ENCODE peak calls at places on chromosomes 3 and 15, in six cellular contexts. V, J, I, U, C and D are unnamed samples.
A peak's percentile ranks its signal among the peaks of the same experiment; 100 is the strongest.

GRCh38 chr3:13544293-13544831 is 4.6 kb upstream of the FBLN2 start:
- DNase-seq in C (no peak), V (no peak), J (no peak), U (no peak), I (no peak), D (no peak)

GRCh38 chr3:42556089-42556632 is 25.6 kb downstream of the SEC22C start:
- DNase-seq in U (no peak), J (peak; percentile 31), I (no peak), V (no peak), C (no peak), D (no peak)

GRCh38 chr3:152428577-152428976 is 159.8 kb downstream of the MBNL1 start:
- DNase-seq in V (peak; percentile 11), I (no peak), C (no peak), U (no peak), J (no peak), D (no peak)

GRCh38 chr3:127764841-127765362 is 57.4 kb downstream of the MGLL start:
- DNase-seq in U (no peak), C (no peak), J (no peak), V (no peak), I (peak; percentile 70), D (peak; percentile 50)

GRCh38 chr3:38141173-38141951 is 2.9 kb downstream of the MYD88 start:
- DNase-seq in V (no peak), C (no peak), U (no peak), J (no peak), I (no peak), D (no peak)

GRCh38 chr3:115553796-115554495 is 69.4 kb upstream of the GAP43 start:
- DNase-seq in I (no peak), U (no peak), V (no peak), C (no peak), J (no peak), D (no peak)

GRCh38 chr15:62758952-62759349 is 283.6 kb upstream of the TPM1 start:
- DNase-seq in U (no peak), J (no peak), C (no peak), I (no peak), V (no peak), D (no peak)

GRCh38 chr3:16844222-16844621 is 40.5 kb upstream of the PLCL2 start:
- DNase-seq in C (no peak), J (no peak), U (no peak), I (no peak), V (no peak), D (no peak)

GRCh38 chr15:72495007-72495406 is 20.9 kb downstream of the ARIH1 start:
- DNase-seq in U (no peak), C (no peak), V (no peak), J (no peak), I (no peak), D (peak; percentile 56)

GRCh38 chr15:70248116-70249025 is 150.7 kb upstream of the TLE3 start:
- DNase-seq in V (peak; percentile 11), U (peak; percentile 63), J (peak; percentile 40), I (no peak), C (peak; percentile 81), D (no peak)

GRCh38 chr15:64010719-64011118 is 35.6 kb downstream of the DAPK2 start:
- DNase-seq in V (no peak), J (peak; percentile 94), U (peak; percentile 79), C (peak; percentile 51), I (peak; percentile 60), D (peak; percentile 82)

GRCh38 chr3:64108784-64109317 is 85.6 kb upstream of the PSMD6 start:
- DNase-seq in C (no peak), I (no peak), U (no peak), V (no peak), J (no peak), D (no peak)

GRCh38 chr3:124778061-124778460 is 47.8 kb downstream of the UMPS start:
- DNase-seq in U (no peak), I (no peak), C (no peak), V (no peak), J (no peak), D (no peak)

GRCh38 chr15:90588427-90588826 is 58.7 kb downstream of the CRTC3 start:
- DNase-seq in J (no peak), V (no peak), C (no peak), I (peak; percentile 8), U (no peak), D (no peak)

GRCh38 chr15:84828433-84828908 is 11.3 kb downstream of the ALPK3 start:
- DNase-seq in U (peak; percentile 47), I (no peak), J (no peak), C (no peak), V (no peak), D (no peak)

GRCh38 chr3:108004647-108005046 is 86.2 kb downstream of the CD47 start:
- DNase-seq in U (no peak), I (no peak), J (peak; percentile 72), C (no peak), V (no peak), D (no peak)

GRCh38 chr15:37059051-37059450 is 41.3 kb downstream of the MEIS2 start:
- DNase-seq in I (peak; percentile 83), J (no peak), U (no peak), C (no peak), V (no peak), D (no peak)

GRCh38 chr15:73273181-73274002 is 95.4 kb downstream of the HCN4 start:
- DNase-seq in I (peak; percentile 76), V (peak; percentile 3), J (peak; percentile 64), U (no peak), C (peak; percentile 72), D (peak; percentile 80)

GRCh38 chr3:65992106-65992505 is 46.6 kb downstream of the MAGI1 start:
- DNase-seq in I (peak; percentile 16), J (no peak), C (no peak), U (no peak), V (no peak), D (no peak)